ENCODE peak calls at places on chromosomes 2 and 18, in seven cellular contexts. G, R, F, Q, K, E and C are unnamed samples.
A peak's percentile ranks its signal among the peaks of the same experiment; 100 is the strongest.

GRCh38 chr18:44973282-44973681 is 292.6 kb downstream of the SETBP1 start:
- DNase-seq in G (no peak), R (no peak), F (no peak), Q (no peak), K (peak; percentile 47), E (no peak), C (no peak)

GRCh38 chr18:48934708-48935432 is 15.9 kb downstream of the SMAD7 start:
- DNase-seq in G (peak; percentile 61), R (peak; percentile 83), F (no peak), Q (no peak), K (no peak), E (no peak), C (no peak)

GRCh38 chr2:231146656-231147055 is 21.8 kb upstream of the HTR2B start:
- DNase-seq in G (no peak), R (no peak), F (no peak), Q (no peak), K (peak; percentile 83), E (no peak), C (no peak)

GRCh38 chr2:61660511-61661388 is 122.6 kb upstream of the XPO1 start:
- DNase-seq in G (peak; percentile 40), R (peak; percentile 18), F (no peak), Q (no peak), K (peak; percentile 35), E (no peak), C (no peak)

GRCh38 chr18:70074091-70074490 is 126.4 kb upstream of the CD226 start:
- DNase-seq in G (no peak), R (no peak), F (no peak), Q (no peak), K (peak; percentile 39), E (no peak), C (no peak)

GRCh38 chr18:79798346-79798998 is 734 bp downstream of the KCNG2 start:
- DNase-seq in G (no peak), R (no peak), F (no peak), Q (no peak), K (no peak), E (no peak), C (no peak)

GRCh38 chr2:240768216-240768615 is 51.8 kb downstream of the KIF1A start:
- DNase-seq in G (no peak), R (no peak), F (no peak), Q (no peak), K (no peak), E (no peak), C (no peak)

GRCh38 chr2:63587814-63588384 is 378 bp downstream of the WDPCP start:
- DNase-seq in G (no peak), R (no peak), F (no peak), Q (no peak), K (peak; percentile 28), E (no peak), C (no peak)

GRCh38 chr2:199704358-199705238 is 146.4 kb downstream of the FTCDNL1 start:
- DNase-seq in G (peak; percentile 15), R (no peak), F (peak; percentile 14), Q (peak; percentile 5), K (peak; percentile 13), E (no peak), C (no peak)

GRCh38 chr18:46275370-46275769 is 171.2 kb downstream of the HAUS1 start:
- DNase-seq in G (no peak), R (no peak), F (no peak), Q (no peak), K (no peak), E (no peak), C (no peak)

GRCh38 chr2:226187601-226188000 is 612.0 kb downstream of the IRS1 start:
- DNase-seq in G (peak; percentile 88), R (no peak), F (no peak), Q (peak; percentile 87), K (peak; percentile 87), E (no peak), C (no peak)

GRCh38 chr2:145818890-145819504 is 1299.1 kb upstream of the ZEB2 start:
- DNase-seq in G (no peak), R (no peak), F (no peak), Q (no peak), K (no peak), E (no peak), C (no peak)

GRCh38 chr2:145812163-145812554 is 1292.2 kb upstream of the ZEB2 start:
- DNase-seq in G (no peak), R (no peak), F (no peak), Q (no peak), K (no peak), E (no peak), C (no peak)

GRCh38 chr2:145811467-145812162 is 1291.7 kb upstream of the ZEB2 start:
- DNase-seq in G (peak; percentile 32), R (no peak), F (no peak), Q (no peak), K (peak; percentile 4), E (no peak), C (no peak)

GRCh38 chr2:145813481-145813880 is 1293.6 kb upstream of the ZEB2 start:
- DNase-seq in G (no peak), R (no peak), F (no peak), Q (no peak), K (no peak), E (no peak), C (no peak)

GRCh38 chr2:145815933-145816332 is 1296.0 kb upstream of the ZEB2 start:
- DNase-seq in G (no peak), R (no peak), F (no peak), Q (no peak), K (peak; percentile 2), E (no peak), C (no peak)
- TF ChIP-seq CTCF in G (no peak), R (no peak), F (no peak), Q (no peak), K (no peak), E (no peak), C (no peak)

DNA sequence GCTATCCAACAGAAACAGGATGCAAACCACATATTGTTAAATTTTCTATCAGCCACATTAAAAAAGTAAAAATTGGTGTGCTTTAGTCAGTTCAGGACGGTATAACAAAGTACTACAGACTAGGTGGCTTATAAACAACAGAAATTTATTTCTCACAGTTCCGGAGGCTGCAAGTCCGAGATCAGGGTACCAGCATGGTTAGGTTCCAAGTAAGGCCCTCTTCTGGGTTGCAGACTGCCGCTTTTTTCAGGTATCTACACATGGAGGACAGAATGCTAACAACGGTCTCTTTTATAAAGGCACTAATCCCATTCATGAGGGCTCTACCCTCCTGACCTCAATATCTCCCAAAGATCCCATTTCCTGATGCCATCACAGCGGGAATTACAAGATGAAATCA is 10.5 kb downstream of the SMAD2 start:
- DNase-seq in G (no peak), R (no peak), F (no peak), Q (no peak), K (no peak), E (no peak), C (no peak)
- TF ChIP-seq CTCF in G (no peak), R (no peak), F (no peak), Q (no peak), K (no peak), E (no peak), C (no peak)

GRCh38 chr2:84424152-84424551 is 34.9 kb downstream of the SUCLG1 start:
- DNase-seq in G (peak; percentile 44), R (no peak), F (no peak), Q (no peak), K (peak; percentile 45), E (no peak), C (no peak)
- TF ChIP-seq CTCF in G (peak; percentile 56), R (peak; percentile 30), F (peak; percentile 65), Q (peak; percentile 49), K (peak; percentile 47), E (peak; percentile 41), C (no peak)

DNA sequence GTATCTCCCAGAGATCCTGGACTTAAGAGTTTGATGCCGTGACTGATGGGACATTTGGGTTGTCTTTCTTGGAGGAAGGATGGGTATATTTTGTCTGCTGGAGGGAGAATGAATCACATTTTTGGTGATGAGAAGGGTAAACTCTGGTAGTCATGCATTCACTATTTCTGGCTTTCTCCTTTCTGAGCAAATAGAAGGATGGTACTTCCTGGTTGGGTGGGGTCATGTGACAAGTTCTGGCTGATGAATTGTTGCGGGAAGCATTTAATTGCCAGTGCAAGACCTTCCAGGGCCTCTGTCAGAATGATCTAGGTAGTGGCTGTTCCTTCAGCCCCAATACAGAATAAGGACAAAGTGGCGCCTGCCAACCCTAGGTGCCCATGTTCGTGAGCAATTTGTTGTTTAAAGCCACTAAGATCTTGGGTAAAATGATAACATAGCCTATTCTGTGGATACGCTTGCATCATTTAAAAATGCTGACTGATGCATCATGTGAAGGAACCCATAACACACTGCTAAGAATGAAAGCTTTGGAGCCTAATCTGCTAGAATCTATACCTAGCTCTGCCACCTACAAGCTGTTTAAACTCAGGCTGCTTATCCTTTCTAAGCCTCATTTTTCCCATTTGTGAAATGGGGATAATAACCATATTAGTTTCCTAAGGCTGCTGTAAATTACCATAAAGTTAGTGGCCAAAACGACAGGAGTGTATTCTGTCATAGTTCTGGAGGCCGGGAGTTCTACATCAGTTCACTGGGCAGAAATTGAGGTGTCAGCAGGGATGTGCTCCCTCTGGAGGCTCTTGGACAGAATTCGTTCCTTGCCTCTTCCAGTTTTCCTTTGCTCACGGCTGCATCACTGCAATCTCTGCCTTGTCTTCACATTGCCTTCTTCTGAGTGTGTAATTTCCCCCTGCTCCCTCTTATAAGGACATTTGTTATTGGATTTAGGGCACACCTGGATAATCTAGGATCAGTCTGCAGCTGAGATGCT is 281.3 kb downstream of the AGPS start:
- DNase-seq in G (no peak), R (no peak), F (no peak), Q (no peak), K (no peak), E (no peak), C (no peak)
- TF ChIP-seq CTCF in G (peak; percentile 22), R (no peak), F (no peak), Q (peak; percentile 21), K (peak; percentile 11), E (no peak), C (no peak)